ENCODE peak calls at places on chromosome 15, in eight cellular contexts. U is activated CD4-positive, alpha-beta T cell treated with anti-CD3 and anti-CD28 coated beads for 24 hours; S is Caki2; O is AG04450; C is iPS-NIHi11; M is AML-193; V is AG20443; L is naive thymus-derived CD8-positive, alpha-beta T cell. H is an unnamed sample.

GRCh38 chr15:77057650-77058049 is 13.3 kb downstream of the TSPAN3 start:
- DNase-seq in U (no peak), S (no peak), O (no peak), C (no peak), M (no peak), V (no peak), L (no peak), H (no peak)

GRCh38 chr15:64930019-64930652 is 18.4 kb downstream of the ANKDD1A start:
- DNase-seq in U (no peak), S (no peak), O (no peak), C (peak), M (no peak), V (peak), L (no peak), H (no peak)

GRCh38 chr15:74799843-74800558 is 12.6 kb upstream of the LMAN1L start:
- DNase-seq in U (peak), S (peak), O (no peak), C (peak), M (peak), V (peak), L (peak), H (no peak)

GRCh38 chr15:66921319-66921718 is 144.1 kb upstream of the SMAD3 start:
- DNase-seq in U (no peak), S (no peak), O (no peak), C (no peak), M (peak), V (no peak), L (no peak), H (no peak)

GRCh38 chr15:63969652-63970421 is 76.4 kb downstream of the DAPK2 start:
- DNase-seq in U (no peak), S (no peak), O (no peak), C (no peak), M (no peak), V (peak), L (no peak), H (no peak)

GRCh38 chr15:99446565-99447496 is 119.0 kb upstream of the MEF2A start:
- DNase-seq in U (no peak), S (no peak), O (no peak), C (no peak), M (no peak), V (no peak), L (no peak), H (no peak)

GRCh38 chr15:52085289-52085688 is 27.3 kb downstream of the BCL2L10 start:
- DNase-seq in U (no peak), S (no peak), O (no peak), C (no peak), M (no peak), V (no peak), L (no peak), H (no peak)

GRCh38 chr15:85403745-85404144 is 23.3 kb downstream of the AKAP13 start:
- DNase-seq in U (no peak), S (no peak), O (no peak), C (no peak), M (no peak), V (peak), L (no peak), H (no peak)

GRCh38 chr15:100596792-100597191 is 5.2 kb downstream of the LINS1 start:
- DNase-seq in U (peak), S (no peak), O (no peak), C (no peak), M (no peak), V (no peak), L (peak), H (peak)

GRCh38 chr15:101723874-101724674 is at the start of gene TARS3:
- DNase-seq in U (peak), S (peak), O (peak), C (peak), M (peak), V (peak), L (peak), H (peak)

GRCh38 chr15:50116477-50116876 is 2.6 kb downstream of the ATP8B4 start:
- DNase-seq in U (no peak), S (peak), O (no peak), C (peak), M (peak), V (peak), L (no peak), H (no peak)

GRCh38 chr15:25240461-25241021 is 198.3 kb downstream of the UBE3A start:
- DNase-seq in U (no peak), S (no peak), O (no peak), C (no peak), M (no peak), V (no peak), L (no peak), H (no peak)

GRCh38 chr15:56248276-56248675 is 4.6 kb upstream of the RFX7 start:
- DNase-seq in U (no peak), S (no peak), O (no peak), C (no peak), M (no peak), V (no peak), L (no peak), H (no peak)

GRCh38 chr15:75149911-75150709 is 51.6 kb upstream of the C15orf39 start:
- DNase-seq in U (no peak), S (peak), O (no peak), C (no peak), M (no peak), V (no peak), L (no peak), H (no peak)

GRCh38 chr15:25862469-25863066 is 559 bp downstream of the ATP10A start:
- DNase-seq in U (no peak), S (peak), O (no peak), C (peak), M (no peak), V (no peak), L (peak), H (no peak)

GRCh38 chr15:95596487-95596886 is 734.0 kb upstream of the NR2F2 start:
- DNase-seq in U (no peak), S (no peak), O (no peak), C (peak), M (no peak), V (no peak), L (no peak), H (no peak)